ENCODE peak calls at places on chromosomes 13 and 19, in five cellular contexts. C, Z, D, N and A are unnamed samples.

GRCh38 chr13:90027409-90027808 is 1320.1 kb upstream of the MIR17HG start:
- DNase-seq in C (no peak), Z (no peak), N (no peak), D (no peak), A (no peak)

GRCh38 chr13:31207630-31208549 is 8.1 kb downstream of the B3GLCT start:
- DNase-seq in Z (no peak), C (no peak), D (no peak), N (peak), A (no peak)

GRCh38 chr19:49114630-49115363 is 627 bp downstream of the LIN7B start:
- DNase-seq in C (peak), D (peak), Z (peak), N (peak), A (peak)

GRCh38 chr13:45142440-45143345 is 22.4 kb downstream of the GTF2F2 start:
- DNase-seq in Z (no peak), C (no peak), D (no peak), N (no peak), A (no peak)

GRCh38 chr13:53068841-53069520 is 40.4 kb downstream of the OLFM4 start:
- DNase-seq in C (no peak), N (no peak), Z (no peak), D (no peak), A (no peak)

GRCh38 chr19:495440-496332 is 600 bp upstream of the MADCAM1 start:
- DNase-seq in N (no peak), C (peak), D (no peak), Z (peak), A (peak)

GRCh38 chr19:7482584-7483439 is 6.0 kb downstream of the PEX11G start:
- DNase-seq in Z (peak), D (no peak), N (peak), C (peak), A (no peak)

GRCh38 chr19:33194527-33194883 is 375 bp downstream of the LRP3 start:
- DNase-seq in D (no peak), C (no peak), N (no peak), Z (no peak), A (no peak)

GRCh38 chr19:9673912-9674668 is 810 bp downstream of the ZNF562 start:
- DNase-seq in C (no peak), N (no peak), Z (no peak), D (peak), A (no peak)

GRCh38 chr19:3961007-3961406 is 9.9 kb downstream of the DAPK3 start:
- DNase-seq in C (no peak), D (no peak), Z (no peak), N (no peak), A (no peak)

GRCh38 chr19:2015611-2015950 is at the start of gene BTBD2:
- DNase-seq in Z (no peak), N (peak), C (peak), D (no peak), A (peak)

GRCh38 chr19:32471811-32472210 is 66.2 kb downstream of the DPY19L3 start:
- DNase-seq in D (no peak), C (no peak), Z (no peak), N (no peak), A (no peak)

GRCh38 chr19:54017266-54017665 is 25.8 kb downstream of the CACNG6 start:
- DNase-seq in Z (no peak), C (no peak), D (no peak), N (no peak), A (no peak)

GRCh38 chr19:47848871-47849473 is 10.1 kb upstream of the TPRX2 start:
- DNase-seq in N (peak), C (no peak), D (no peak), Z (peak), A (peak)

GRCh38 chr19:1752757-1753728 is at the start of gene ONECUT3:
- DNase-seq in N (no peak), D (no peak), Z (no peak), C (no peak), A (no peak)